ENCODE peak calls at places on chromosomes 1 and 21, in four cellular contexts. One of them, this sample, is unnamed.
A peak's percentile ranks its signal among the peaks of the same experiment; 100 is the strongest.

GRCh38 chr1:183404456-183404855 is 13.7 kb downstream of the NMNAT2 start:
- DNase-seq in heart left ventricle: no peak
- DNase-seq in dorsolateral prefrontal cortex: no peak
- DNase-seq in prostate gland: no peak
- DNase-seq in this sample: no peak

GRCh38 chr1:3313579-3313955 is 140.9 kb upstream of the ARHGEF16 start:
- DNase-seq in heart left ventricle: peak; percentile 90
- DNase-seq in prostate gland: peak; percentile 81
- DNase-seq in dorsolateral prefrontal cortex: peak; percentile 70
- DNase-seq in this sample: peak; percentile 94

GRCh38 chr1:55007626-55008025 is 8.9 kb downstream of the BSND start:
- DNase-seq in prostate gland: no peak
- DNase-seq in heart left ventricle: no peak
- DNase-seq in dorsolateral prefrontal cortex: no peak
- DNase-seq in this sample: peak; percentile 44

GRCh38 chr21:34840693-34841092 is 171.9 kb downstream of the CLIC6 start:
- DNase-seq in dorsolateral prefrontal cortex: no peak
- DNase-seq in prostate gland: no peak
- DNase-seq in heart left ventricle: no peak
- DNase-seq in this sample: no peak

GRCh38 chr1:229280921-229281320 is 10.0 kb downstream of the RAB4A start:
- DNase-seq in heart left ventricle: no peak
- DNase-seq in dorsolateral prefrontal cortex: no peak
- DNase-seq in prostate gland: no peak
- DNase-seq in this sample: peak; percentile 9

GRCh38 chr1:64574301-64574700 is 104.4 kb downstream of the CACHD1 start:
- DNase-seq in heart left ventricle: no peak
- DNase-seq in dorsolateral prefrontal cortex: no peak
- DNase-seq in prostate gland: no peak
- DNase-seq in this sample: no peak

GRCh38 chr1:106344494-106344893 is 712.0 kb upstream of the PRMT6 start:
- DNase-seq in dorsolateral prefrontal cortex: no peak
- DNase-seq in prostate gland: no peak
- DNase-seq in heart left ventricle: no peak
- DNase-seq in this sample: no peak

GRCh38 chr21:29208666-29209059 is 78.2 kb downstream of the MAP3K7CL start:
- DNase-seq in prostate gland: no peak
- DNase-seq in dorsolateral prefrontal cortex: no peak
- DNase-seq in heart left ventricle: no peak
- DNase-seq in this sample: peak; percentile 81

GRCh38 chr1:107529511-107530149 is 388.8 kb downstream of the NTNG1 start:
- DNase-seq in heart left ventricle: no peak
- DNase-seq in prostate gland: peak; percentile 68
- DNase-seq in dorsolateral prefrontal cortex: peak; percentile 40
- DNase-seq in this sample: peak; percentile 63

GRCh38 chr21:29943885-29944284 is 4.1 kb upstream of the GRIK1 start:
- DNase-seq in prostate gland: no peak
- DNase-seq in dorsolateral prefrontal cortex: no peak
- DNase-seq in heart left ventricle: no peak
- DNase-seq in this sample: no peak

GRCh38 chr1:201216395-201217085 is 25.9 kb downstream of the IGFN1 start:
- DNase-seq in dorsolateral prefrontal cortex: no peak
- DNase-seq in heart left ventricle: no peak
- DNase-seq in prostate gland: no peak
- DNase-seq in this sample: no peak

GRCh38 chr1:189657715-189658114 is 819.9 kb downstream of the BRINP3 start:
- DNase-seq in dorsolateral prefrontal cortex: no peak
- DNase-seq in heart left ventricle: no peak
- DNase-seq in prostate gland: no peak
- DNase-seq in this sample: no peak

GRCh38 chr1:87179851-87180519 is 148.7 kb upstream of the LMO4 start:
- DNase-seq in prostate gland: no peak
- DNase-seq in dorsolateral prefrontal cortex: no peak
- DNase-seq in heart left ventricle: no peak
- DNase-seq in this sample: no peak

GRCh38 chr1:235326719-235327558 is 1.0 kb downstream of the ARID4B start:
- DNase-seq in heart left ventricle: peak; percentile 43
- DNase-seq in prostate gland: peak; percentile 8
- DNase-seq in dorsolateral prefrontal cortex: no peak
- DNase-seq in this sample: no peak

GRCh38 chr1:60510162-60510561 is 436.6 kb upstream of the C1orf87 start:
- DNase-seq in prostate gland: no peak
- DNase-seq in heart left ventricle: no peak
- DNase-seq in dorsolateral prefrontal cortex: no peak
- DNase-seq in this sample: no peak

GRCh38 chr1:20787775-20788488 is 825 bp upstream of the HP1BP3 start:
- DNase-seq in prostate gland: no peak
- DNase-seq in dorsolateral prefrontal cortex: no peak
- DNase-seq in heart left ventricle: no peak
- DNase-seq in this sample: peak; percentile 70

GRCh38 chr1:1899266-1899966 is 8.5 kb upstream of the GNB1 start:
- DNase-seq in prostate gland: no peak
- DNase-seq in heart left ventricle: no peak
- DNase-seq in dorsolateral prefrontal cortex: no peak
- DNase-seq in this sample: no peak

GRCh38 chr1:43946244-43947060 is at the start of gene IPO13:
- DNase-seq in dorsolateral prefrontal cortex: peak; percentile 96
- DNase-seq in prostate gland: peak; percentile 94
- DNase-seq in heart left ventricle: peak; percentile 96
- DNase-seq in this sample: peak; percentile 96

GRCh38 chr1:206930210-206930798 is 8.6 kb upstream of the FCMR start:
- DNase-seq in prostate gland: no peak
- DNase-seq in heart left ventricle: no peak
- DNase-seq in dorsolateral prefrontal cortex: no peak
- DNase-seq in this sample: no peak

GRCh38 chr1:27968692-27969091 is 8.9 kb downstream of the XKR8 start:
- DNase-seq in prostate gland: peak; percentile 58
- DNase-seq in dorsolateral prefrontal cortex: no peak
- DNase-seq in heart left ventricle: no peak
- DNase-seq in this sample: peak; percentile 84

GRCh38 chr1:200099040-200099439 is 71.5 kb downstream of the NR5A2 start:
- DNase-seq in dorsolateral prefrontal cortex: no peak
- DNase-seq in heart left ventricle: no peak
- DNase-seq in prostate gland: no peak
- DNase-seq in this sample: no peak

GRCh38 chr1:19688041-19688842 is 23.6 kb downstream of the HTR6 start:
- DNase-seq in dorsolateral prefrontal cortex: no peak
- DNase-seq in prostate gland: no peak
- DNase-seq in heart left ventricle: no peak
- DNase-seq in this sample: no peak

GRCh38 chr1:44553771-44554170 is 120.5 kb downstream of the TMEM53 start:
- DNase-seq in prostate gland: no peak
- DNase-seq in heart left ventricle: no peak
- DNase-seq in dorsolateral prefrontal cortex: no peak
- DNase-seq in this sample: peak; percentile 23

GRCh38 chr1:818611-819291 is 105.0 kb upstream of the SAMD11 start:
- DNase-seq in dorsolateral prefrontal cortex: no peak
- DNase-seq in prostate gland: no peak
- DNase-seq in heart left ventricle: no peak
- DNase-seq in this sample: no peak

GRCh38 chr1:176466514-176466913 is 3.5 kb downstream of the PAPPA2 start:
- DNase-seq in prostate gland: no peak
- DNase-seq in heart left ventricle: no peak
- DNase-seq in dorsolateral prefrontal cortex: no peak
- DNase-seq in this sample: no peak

GRCh38 chr1:168235548-168235885 is 9.7 kb downstream of the SFT2D2 start:
- DNase-seq in dorsolateral prefrontal cortex: no peak
- DNase-seq in prostate gland: no peak
- DNase-seq in heart left ventricle: no peak
- DNase-seq in this sample: no peak

GRCh38 chr1:168230709-168231108 is 4.9 kb downstream of the SFT2D2 start:
- DNase-seq in dorsolateral prefrontal cortex: no peak
- DNase-seq in heart left ventricle: no peak
- DNase-seq in prostate gland: no peak
- DNase-seq in this sample: no peak

GRCh38 chr1:168235937-168236336 is 10.1 kb downstream of the SFT2D2 start:
- DNase-seq in dorsolateral prefrontal cortex: no peak
- DNase-seq in prostate gland: no peak
- DNase-seq in heart left ventricle: no peak
- DNase-seq in this sample: no peak

GRCh38 chr1:168236836-168237611 is 11.2 kb downstream of the SFT2D2 start:
- DNase-seq in heart left ventricle: no peak
- DNase-seq in prostate gland: no peak
- DNase-seq in dorsolateral prefrontal cortex: peak; percentile 51
- DNase-seq in this sample: no peak

DNA sequence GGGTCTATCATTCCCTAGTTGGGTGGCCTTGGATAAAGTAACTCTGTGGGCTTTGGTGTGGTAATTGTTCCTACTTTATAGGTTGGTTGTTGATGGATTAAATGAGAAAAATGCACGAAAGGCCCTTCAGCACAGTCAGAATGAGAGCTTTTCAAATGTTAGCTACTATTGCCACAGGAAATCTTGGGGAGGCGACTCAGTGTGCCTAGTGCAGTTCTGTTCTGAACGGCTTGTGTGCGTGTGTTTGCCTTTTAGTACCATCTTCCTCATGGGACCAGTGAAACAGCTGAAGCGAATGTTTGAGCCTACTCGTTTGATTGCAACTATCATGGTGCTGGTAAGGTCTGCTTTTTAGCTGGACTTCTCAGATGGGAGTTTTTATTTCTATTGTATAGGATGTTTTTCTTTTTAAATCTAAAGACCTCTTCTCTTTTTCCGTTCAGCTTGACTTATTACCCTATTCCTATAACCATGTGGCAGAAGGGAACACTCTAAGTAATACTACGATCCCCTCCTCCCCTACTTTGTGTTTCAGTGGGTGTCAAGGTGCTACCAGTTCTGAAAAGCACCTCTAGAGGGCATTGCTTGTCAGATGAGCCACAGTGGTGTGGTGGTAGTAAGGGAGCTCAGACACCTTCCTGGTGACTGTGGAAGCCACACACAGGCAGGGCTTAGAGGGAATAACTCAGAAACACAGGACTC is 9.2 kb downstream of the SFT2D2 start:
- DNase-seq in prostate gland: no peak
- DNase-seq in heart left ventricle: no peak
- DNase-seq in dorsolateral prefrontal cortex: no peak
- DNase-seq in this sample: peak; percentile 24
- H3K4me3 ChIP-seq in prostate gland: no peak overlapping the region
- H3K4me3 ChIP-seq in heart left ventricle: no peak overlapping the region
- H3K4me3 ChIP-seq in dorsolateral prefrontal cortex: no peak overlapping the region
- H3K4me3 ChIP-seq in this sample: no peak overlapping the region

DNA sequence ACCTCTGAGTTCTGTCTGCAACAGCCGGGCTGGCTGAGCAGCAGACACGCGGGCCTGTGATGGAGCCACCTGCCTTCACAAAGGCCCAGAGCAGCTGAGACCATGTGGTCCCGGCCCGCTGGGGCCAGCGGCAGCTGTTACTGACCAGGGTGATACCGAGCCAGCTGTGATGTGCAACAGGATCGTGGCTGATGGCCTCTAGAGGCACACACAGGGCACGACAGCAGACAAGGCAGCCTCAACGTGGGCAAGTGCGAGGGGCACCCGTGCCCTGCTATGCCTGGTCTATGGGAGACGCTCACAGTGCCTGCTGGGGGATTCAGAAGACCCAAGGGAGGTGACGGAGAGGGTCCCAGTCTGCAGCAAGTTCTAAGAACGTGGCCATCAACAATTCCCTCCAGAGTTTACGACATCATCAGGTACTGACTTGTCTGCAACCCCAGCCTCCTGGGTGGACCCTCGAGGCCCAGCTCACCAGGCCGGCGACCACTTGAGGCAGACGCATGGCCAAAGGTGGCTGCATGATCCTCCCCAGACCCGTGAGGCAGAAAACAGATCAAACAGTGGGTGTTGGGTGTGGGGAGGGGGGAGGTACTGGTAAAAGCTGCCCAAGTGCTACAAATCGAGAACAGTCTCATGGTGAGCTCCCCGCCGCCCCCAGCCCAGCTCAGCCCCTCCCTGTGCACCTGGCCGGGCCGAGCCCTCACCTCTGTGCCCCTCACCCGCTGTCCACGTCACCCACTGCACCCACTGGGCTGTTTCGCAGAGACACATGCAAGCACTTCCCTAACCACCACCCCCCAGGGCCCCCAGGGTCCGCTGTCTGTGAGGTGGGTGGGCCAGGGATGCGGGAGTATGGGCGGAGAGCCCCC is 6.0 kb downstream of the POFUT2 start:
- DNase-seq in dorsolateral prefrontal cortex: peak; percentile 48
- DNase-seq in heart left ventricle: no peak
- DNase-seq in prostate gland: no peak
- DNase-seq in this sample: no peak
- TF ChIP-seq CTCF in dorsolateral prefrontal cortex: no peak
- TF ChIP-seq CTCF in heart left ventricle: no peak
- TF ChIP-seq CTCF in prostate gland: no peak
- TF ChIP-seq CTCF in this sample: no peak

GRCh38 chr1:39789571-39790110 is 976 bp upstream of the BMP8B start:
- DNase-seq in heart left ventricle: no peak
- DNase-seq in dorsolateral prefrontal cortex: no peak
- DNase-seq in prostate gland: no peak
- DNase-seq in this sample: no peak
- H3K4me3 ChIP-seq in heart left ventricle: peak overlapping the region; percentile 35
- H3K4me3 ChIP-seq in dorsolateral prefrontal cortex: peak overlapping the region; percentile 49
- H3K4me3 ChIP-seq in prostate gland: peak overlapping the region; percentile 43
- H3K4me3 ChIP-seq in this sample: no peak overlapping the region

DNA sequence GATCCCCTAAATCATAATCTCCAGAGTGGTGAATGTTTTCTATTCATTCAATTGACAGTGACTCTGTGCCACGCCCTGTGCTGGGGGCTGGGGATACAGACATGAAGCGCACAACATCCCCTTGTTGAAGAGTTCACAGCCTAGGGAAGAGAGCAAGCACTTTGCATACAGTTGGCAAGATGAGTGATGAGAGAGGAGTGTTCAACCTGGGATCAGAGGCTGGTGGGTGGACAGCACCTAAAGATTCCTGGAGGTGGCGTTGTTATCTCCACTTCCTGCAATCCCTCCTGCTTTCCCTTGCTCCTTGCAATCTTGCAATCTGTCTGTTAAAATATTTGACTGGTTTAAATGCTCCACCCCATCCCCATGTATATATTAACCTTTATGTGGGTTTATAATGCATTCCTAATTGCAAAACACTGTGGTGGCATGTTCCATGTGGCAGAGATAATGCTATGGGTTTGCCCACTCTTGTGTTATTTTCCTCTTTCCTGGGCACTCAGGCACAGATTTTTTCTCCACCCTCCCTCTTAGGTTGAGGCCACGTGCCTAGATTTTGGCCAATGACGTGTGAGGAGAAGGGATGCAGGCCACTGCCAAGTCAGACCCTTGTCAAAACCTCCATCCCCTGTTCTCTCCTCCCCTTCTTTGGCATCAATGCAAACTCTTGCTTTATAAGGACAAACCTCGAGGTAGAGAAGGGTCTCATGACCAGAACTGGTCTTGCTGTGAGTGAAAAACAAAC is 36.2 kb upstream of the GADD45A start:
- DNase-seq in prostate gland: no peak
- DNase-seq in heart left ventricle: no peak
- DNase-seq in dorsolateral prefrontal cortex: no peak
- DNase-seq in this sample: no peak
- TF ChIP-seq CTCF in prostate gland: no peak
- TF ChIP-seq CTCF in heart left ventricle: no peak
- TF ChIP-seq CTCF in dorsolateral prefrontal cortex: no peak
- TF ChIP-seq CTCF in this sample: no peak

This sample was measured in astrocyte of the spinal cord.